ENCODE peak calls at places on chromosome 9, in six cellular contexts. C, X, E, D, A and N are unnamed samples.

GRCh38 chr9:95284152-95284551 is 33.4 kb downstream of the FANCC start:
- DNase-seq in C (peak), X (no peak), E (peak), D (peak), A (no peak), N (no peak)

GRCh38 chr9:4207881-4208615 is 91.8 kb downstream of the GLIS3 start:
- DNase-seq in C (peak), X (no peak), E (peak), D (no peak), A (peak), N (no peak)

GRCh38 chr9:119771336-119771735 is 402.1 kb upstream of the BRINP1 start:
- DNase-seq in C (no peak), X (no peak), E (no peak), D (no peak), A (no peak), N (no peak)

GRCh38 chr9:11135856-11136255 is 523.1 kb upstream of the PTPRD start:
- DNase-seq in C (no peak), X (no peak), E (no peak), D (no peak), A (no peak), N (no peak)

GRCh38 chr9:125028041-125028440 is 87.2 kb upstream of the GOLGA1 start:
- DNase-seq in C (no peak), X (no peak), E (no peak), D (no peak), A (no peak), N (no peak)

GRCh38 chr9:8179381-8180053 is 379.9 kb upstream of the DMAC1 start:
- DNase-seq in C (no peak), X (no peak), E (no peak), D (no peak), A (no peak), N (no peak)

GRCh38 chr9:127244609-127245601 is 19.7 kb upstream of the GARNL3 start:
- DNase-seq in C (peak), X (peak), E (peak), D (peak), A (peak), N (peak)

GRCh38 chr9:34419716-34420504 is 38.5 kb downstream of the FAM219A start:
- DNase-seq in C (no peak), X (no peak), E (no peak), D (no peak), A (no peak), N (no peak)

GRCh38 chr9:36101916-36102741 is 34.4 kb upstream of the GLIPR2 start:
- DNase-seq in C (peak), X (no peak), E (peak), D (peak), A (peak), N (no peak)

GRCh38 chr9:110671849-110672248 is 3.3 kb downstream of the MUSK start:
- DNase-seq in C (no peak), X (no peak), E (no peak), D (no peak), A (no peak), N (no peak)

GRCh38 chr9:134538856-134539562 is 102.6 kb upstream of the COL5A1 start:
- DNase-seq in C (no peak), X (no peak), E (no peak), D (no peak), A (no peak), N (no peak)

GRCh38 chr9:35923927-35924763 is 14.9 kb downstream of the SPAAR start:
- DNase-seq in C (peak), X (no peak), E (peak), D (peak), A (peak), N (no peak)

GRCh38 chr9:79163544-79163943 is 408.2 kb upstream of the TLE4 start:
- DNase-seq in C (no peak), X (no peak), E (no peak), D (no peak), A (no peak), N (no peak)

GRCh38 chr9:129823163-129823933 is 588 bp downstream of the TOR1A start:
- DNase-seq in C (peak), X (peak), E (peak), D (no peak), A (peak), N (no peak)

GRCh38 chr9:121926417-121926816 is 166.7 kb downstream of the TTLL11 start:
- DNase-seq in C (no peak), X (no peak), E (no peak), D (no peak), A (no peak), N (no peak)

GRCh38 chr9:93679536-93680444 is 103.4 kb downstream of the PHF2 start:
- DNase-seq in C (no peak), X (no peak), E (no peak), D (no peak), A (no peak), N (no peak)

GRCh38 chr9:87085521-87085920 is 138.2 kb upstream of the GAS1 start:
- DNase-seq in C (no peak), X (no peak), E (no peak), D (no peak), A (no peak), N (no peak)

GRCh38 chr9:17204611-17205165 is 69.8 kb downstream of the CNTLN start:
- DNase-seq in C (no peak), X (peak), E (no peak), D (no peak), A (peak), N (no peak)

GRCh38 chr9:120477534-120478001 is 102.4 kb downstream of the CDK5RAP2 start:
- DNase-seq in C (peak), X (peak), E (peak), D (peak), A (peak), N (no peak)

GRCh38 chr9:89311346-89312153 is 555 bp downstream of the CKS2 start:
- DNase-seq in C (peak), X (no peak), E (no peak), D (no peak), A (no peak), N (no peak)

GRCh38 chr9:16867571-16868311 is 2.7 kb downstream of the BNC2 start:
- DNase-seq in C (peak), X (peak), E (peak), D (peak), A (no peak), N (no peak)

GRCh38 chr9:128406848-128407391 is 13.7 kb upstream of the CERCAM start:
- DNase-seq in C (peak), X (peak), E (peak), D (no peak), A (no peak), N (no peak)

GRCh38 chr9:113593682-113594281 is 130.3 kb downstream of the RGS3 start:
- DNase-seq in C (peak), X (peak), E (peak), D (no peak), A (peak), N (no peak)

GRCh38 chr9:127351182-127352166 is 45.5 kb upstream of the SLC2A8 start:
- DNase-seq in C (no peak), X (no peak), E (no peak), D (no peak), A (no peak), N (no peak)

GRCh38 chr9:95024097-95024671 is 293.3 kb downstream of the FANCC start:
- DNase-seq in C (peak), X (peak), E (no peak), D (no peak), A (no peak), N (no peak)

GRCh38 chr9:134388289-134388808 is 62.1 kb downstream of the RXRA start:
- DNase-seq in C (no peak), X (no peak), E (peak), D (no peak), A (no peak), N (no peak)

GRCh38 chr9:70924905-70925547 is 196.4 kb downstream of the TRPM3 start:
- DNase-seq in C (peak), X (peak), E (peak), D (no peak), A (peak), N (peak)

GRCh38 chr9:111851536-111851935 is 45.1 kb upstream of the UGCG start:
- DNase-seq in C (peak), X (no peak), E (peak), D (peak), A (peak), N (no peak)

GRCh38 chr9:109640232-109641078 is 139.5 kb upstream of the PALM2AKAP2 start:
- DNase-seq in C (peak), X (peak), E (peak), D (peak), A (peak), N (no peak)
- TF ChIP-seq EZH2 in C (no peak), X (peak), E (no peak), D (no peak), A (peak), N (no peak)

DNA sequence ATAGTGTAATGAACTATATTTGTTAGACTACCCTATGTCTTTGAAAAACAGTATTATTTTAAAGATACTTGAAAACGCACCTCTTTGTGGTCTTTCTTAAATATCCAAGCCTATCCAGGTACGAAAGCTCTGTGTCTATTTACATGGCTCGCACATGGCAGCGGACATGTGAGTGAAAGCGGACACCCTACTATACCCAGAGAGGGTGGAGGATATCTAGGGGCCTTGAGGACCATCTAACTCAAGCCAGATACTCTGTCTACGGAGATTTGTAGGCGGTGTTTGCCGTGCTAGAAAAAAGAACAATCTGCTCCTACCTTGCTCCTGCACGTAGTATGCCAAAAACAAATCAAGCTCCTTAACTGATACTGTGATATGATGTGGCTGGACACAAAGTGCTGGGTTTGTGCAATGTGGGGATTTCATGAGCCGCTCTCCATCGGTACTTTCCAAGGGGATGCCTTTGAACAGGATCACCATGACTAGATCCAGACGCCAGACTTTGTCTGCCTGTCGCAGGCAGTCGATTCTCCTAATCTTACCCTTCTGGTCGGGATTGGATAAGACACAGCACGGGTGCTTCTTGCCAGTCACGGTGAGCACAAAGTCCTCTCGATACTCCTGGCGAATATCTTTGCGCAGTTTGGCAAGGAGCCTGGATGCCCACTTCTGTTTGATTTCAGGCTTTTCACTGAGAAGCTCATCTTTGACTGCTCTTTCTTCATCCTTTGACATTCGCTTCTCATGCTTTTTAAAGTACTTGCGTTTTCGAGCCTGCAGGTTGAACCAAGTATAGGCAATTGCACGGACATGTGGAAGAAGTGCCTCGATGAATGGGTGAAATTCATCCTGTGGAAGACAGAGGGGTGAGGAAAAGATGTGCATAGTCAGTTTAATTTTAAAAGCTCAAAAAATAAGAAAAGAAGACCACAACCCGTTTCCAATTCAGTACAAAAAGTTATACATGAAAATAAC is 7.0 kb downstream of the NFIB start:
- DNase-seq in C (no peak), X (peak), E (peak), D (no peak), A (no peak), N (no peak)
- H3K4me3 ChIP-seq in C (no peak), X (no peak), E (peak), D (no peak), A (no peak), N (no peak)

DNA sequence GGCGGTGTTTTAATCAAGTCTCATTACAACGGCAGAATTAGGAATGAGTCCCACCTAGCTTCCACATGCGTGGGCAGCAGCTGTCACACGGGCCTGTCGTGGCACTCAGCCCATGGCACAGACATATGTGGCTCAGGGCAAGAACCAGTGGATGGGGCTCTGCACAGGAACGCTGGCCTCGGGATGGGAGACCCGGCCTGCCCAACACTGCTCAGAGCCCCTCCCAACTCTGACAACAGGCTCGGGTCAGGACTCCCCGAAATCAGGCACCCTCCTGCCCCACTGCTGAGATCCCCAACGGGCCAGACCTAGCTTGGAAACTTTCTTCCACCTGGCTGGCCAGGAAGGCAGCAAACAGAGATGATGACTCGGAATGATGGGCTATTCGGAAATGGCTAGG is 4.9 kb upstream of the SURF6 start:
- DNase-seq in C (no peak), X (no peak), E (no peak), D (no peak), A (no peak), N (no peak)
- H3K27ac ChIP-seq in C (no peak), X (no peak), E (no peak), D (no peak), A (no peak), N (no peak)

GRCh38 chr9:133162802-133163558 is 734 bp downstream of the GBGT1 start:
- DNase-seq in C (peak), X (peak), E (no peak), D (no peak), A (no peak), N (no peak)
- TF ChIP-seq EZH2 in C (no peak), X (no peak), E (no peak), D (no peak), A (no peak), N (no peak)

DNA sequence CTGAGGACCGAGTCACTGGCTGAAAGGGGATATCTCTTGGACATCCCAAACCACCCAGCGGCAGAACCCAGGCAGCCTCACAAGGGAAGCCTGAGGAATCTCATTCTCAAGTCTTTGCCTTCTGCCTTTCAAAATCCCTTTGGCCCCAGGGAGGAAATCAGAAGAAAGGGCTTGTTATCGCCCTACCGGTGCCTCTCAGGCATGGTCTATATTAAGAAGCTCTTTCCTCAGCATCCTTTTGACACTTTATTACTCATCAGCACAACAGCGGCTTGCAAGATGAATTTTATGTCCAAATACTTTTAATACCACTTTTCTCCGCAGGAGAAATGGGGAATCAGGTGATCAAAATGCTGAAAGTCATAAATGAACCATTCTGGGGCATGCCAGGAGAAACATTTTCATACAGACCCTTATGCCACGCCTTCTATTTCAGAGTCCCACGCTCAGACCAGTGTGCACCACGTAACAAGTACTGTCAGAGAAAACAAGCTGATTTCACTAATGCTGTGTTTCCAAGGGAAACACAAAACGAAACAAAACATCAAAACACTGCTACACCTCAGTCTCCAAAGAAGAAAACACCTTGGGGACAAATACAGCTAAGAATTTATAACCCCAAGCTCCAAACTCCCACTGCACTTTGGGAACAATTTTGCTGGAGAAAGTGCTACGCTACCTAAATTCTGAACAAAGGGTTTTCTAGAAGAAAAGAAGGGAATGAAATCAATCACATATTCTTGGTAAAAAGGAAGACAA is 30.0 kb downstream of the RAPGEF1 start:
- DNase-seq in C (peak), X (peak), E (peak), D (no peak), A (peak), N (no peak)
- H3K4me3 ChIP-seq in C (no peak), X (no peak), E (no peak), D (no peak), A (no peak), N (no peak)